ENCODE peak calls at places on chromosomes 7 and 10, in four cellular contexts. V is tibial nerve, M is stomach, E is A549. J is an unnamed sample.

GRCh38 chr10:5971315-5971832 is 6.0 kb downstream of the IL15RA start:
- DNase-seq in E (no peak), V (no peak), M (peak; percentile 83), J (peak; percentile 74)

GRCh38 chr7:64541438-64542359 is 21.2 kb downstream of the ZNF680 start:
- DNase-seq in E (no peak), V (no peak), M (no peak), J (no peak)

GRCh38 chr7:94584113-94584512 is 71.8 kb downstream of the SGCE start:
- DNase-seq in M (peak; percentile 59), E (no peak), V (no peak), J (no peak)

GRCh38 chr10:97101166-97101940 is 84.4 kb downstream of the SLIT1 start:
- DNase-seq in V (no peak), M (no peak), E (no peak), J (no peak)

GRCh38 chr7:70913924-70914323 is 218.0 kb upstream of the GALNT17 start:
- DNase-seq in V (no peak), E (no peak), M (no peak), J (no peak)

GRCh38 chr10:33355267-33355666 is 20.8 kb upstream of the NRP1 start:
- DNase-seq in M (no peak), E (no peak), V (no peak), J (no peak)

GRCh38 chr10:16408379-16408778 is 28.4 kb upstream of the PTER start:
- DNase-seq in M (no peak), V (no peak), E (no peak), J (no peak)

GRCh38 chr7:29620531-29620930 is 56.9 kb downstream of the PRR15 start:
- DNase-seq in V (no peak), E (no peak), M (no peak), J (no peak)

GRCh38 chr10:46551701-46552525 is 4.5 kb downstream of the GPRIN2 start:
- DNase-seq in V (peak; percentile 11), E (no peak), M (peak; percentile 48), J (peak; percentile 9)

GRCh38 chr7:20330797-20331230 is at the start of gene ITGB8:
- DNase-seq in M (peak; percentile 37), E (peak; percentile 26), V (no peak), J (no peak)

GRCh38 chr7:90771281-90771680 is 175.2 kb downstream of the CDK14 start:
- DNase-seq in V (no peak), M (no peak), E (no peak), J (no peak)

GRCh38 chr7:151249732-151250072 is 1.2 kb upstream of the SMARCD3 start:
- DNase-seq in M (peak; percentile 72), E (peak; percentile 60), V (no peak), J (peak; percentile 48)

GRCh38 chr7:140402178-140402835 is 1.6 kb upstream of the RAB19 start:
- DNase-seq in E (no peak), V (no peak), M (no peak), J (no peak)

GRCh38 chr7:50349963-50350944 is 45.7 kb downstream of the IKZF1 start:
- DNase-seq in E (no peak), M (no peak), V (no peak), J (no peak)
- TF ChIP-seq EP300 in E (no peak), M (no peak), V (no peak), J (no peak)

DNA sequence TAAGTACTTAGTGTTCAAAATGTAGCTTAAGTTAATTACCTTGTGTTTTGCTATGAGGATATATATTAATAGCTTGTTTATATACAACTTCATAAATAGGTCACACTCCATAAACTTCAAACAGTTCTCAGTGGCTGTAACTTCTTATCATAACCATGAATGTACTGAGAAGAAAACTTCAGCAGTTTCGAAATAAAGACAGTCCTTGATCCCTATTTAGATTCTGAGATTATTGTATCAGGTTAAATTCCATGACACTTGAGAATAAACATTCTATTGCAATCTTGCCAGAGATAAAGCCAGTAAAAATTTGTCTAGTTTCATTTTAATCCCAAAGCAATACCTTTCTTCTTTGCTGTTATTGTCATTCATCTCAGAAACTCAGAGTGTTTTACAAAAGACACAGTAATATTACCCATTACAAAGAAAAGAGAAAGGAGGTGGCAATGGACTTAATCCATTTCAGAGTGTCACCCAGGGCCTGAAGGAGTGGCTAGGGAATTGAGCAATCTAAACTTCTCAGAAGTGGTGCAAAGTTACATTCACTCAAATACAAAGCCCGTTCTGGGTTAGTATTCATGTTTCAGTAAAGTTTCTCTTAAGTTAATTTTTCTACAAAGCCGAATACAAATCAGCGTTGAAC is 403.6 kb downstream of the SEMA3D start:
- DNase-seq in E (peak; percentile 2), V (no peak), M (no peak), J (no peak)
- TF ChIP-seq POLR2A in E (no peak), V (no peak), M (no peak), J (no peak)

DNA sequence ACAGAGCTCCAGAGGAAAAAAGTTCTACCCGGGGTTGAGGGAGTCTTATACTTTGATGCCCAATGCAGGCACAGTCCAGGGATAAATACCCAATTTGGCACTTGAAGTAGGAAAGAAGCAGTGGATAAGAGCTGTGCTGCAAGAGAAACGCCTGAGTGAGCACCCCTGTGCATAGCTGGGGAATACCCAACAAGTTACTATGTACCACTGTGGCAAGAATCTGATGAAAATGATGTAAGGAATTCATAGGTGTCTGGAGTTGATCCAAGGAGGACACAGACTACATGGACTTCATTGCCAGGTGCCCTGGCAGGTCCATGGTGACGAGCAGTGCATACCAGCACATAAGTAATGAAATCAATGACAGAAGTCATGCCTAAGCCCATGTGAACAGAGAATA is 183.7 kb upstream of the FEZF1 start:
- DNase-seq in E (no peak), M (no peak), V (no peak), J (no peak)
- TF ChIP-seq EP300 in E (no peak), M (no peak), V (no peak), J (no peak)

DNA sequence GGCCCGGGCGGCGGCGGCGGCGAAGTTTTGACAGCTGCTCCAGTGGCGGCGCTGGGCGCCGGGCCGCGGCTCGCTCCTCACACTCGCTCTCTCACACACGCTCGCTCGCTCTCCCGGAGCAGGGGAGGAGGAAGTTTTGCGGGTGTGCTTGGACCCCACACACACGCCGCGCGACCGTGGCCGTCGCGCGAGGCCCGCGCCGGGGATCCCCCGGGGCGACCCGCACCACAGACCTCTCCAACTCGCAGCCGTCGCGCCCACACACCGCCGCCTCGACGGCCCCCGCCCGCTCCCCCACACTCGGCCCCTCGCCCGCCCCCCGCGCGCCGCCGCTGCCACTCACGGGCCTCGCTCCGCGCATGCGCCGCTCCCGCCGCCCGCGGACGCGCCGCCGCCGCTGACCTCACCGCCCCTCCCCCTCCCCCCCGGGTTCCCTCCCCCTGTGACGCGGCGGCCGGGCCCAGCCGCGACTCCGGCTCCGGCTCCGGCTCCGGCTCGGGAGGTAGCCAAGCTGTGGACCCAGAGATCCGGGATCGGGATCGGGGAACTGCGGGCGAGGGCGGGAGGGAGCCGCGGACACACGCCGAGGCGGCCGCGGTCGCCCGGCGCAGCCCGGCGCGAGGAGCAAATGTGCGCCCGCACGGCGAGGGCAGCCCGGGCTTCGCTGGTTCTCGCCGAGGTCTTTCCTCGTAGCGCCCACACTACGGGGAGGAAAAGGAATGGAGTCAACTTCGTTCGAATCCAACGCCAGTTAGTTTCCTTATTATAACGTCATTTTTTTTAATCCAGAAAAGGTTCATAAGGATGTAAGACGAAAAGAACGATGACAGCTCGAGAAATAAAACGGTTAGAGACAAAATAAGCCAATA is 710 bp upstream of the KMT2C start:
- DNase-seq in M (peak; percentile 94), E (peak; percentile 79), V (peak; percentile 88), J (peak; percentile 95)
- TF ChIP-seq POLR2A in M (no peak), E (peak; percentile 29), V (peak; percentile 55), J (no peak)

GRCh38 chr10:60236869-60237524 is 152.7 kb downstream of the ANK3 start:
- DNase-seq in E (no peak), V (no peak), M (peak; percentile 44), J (peak; percentile 60)
- TF ChIP-seq EP300 in E (no peak), V (peak; percentile 76), M (no peak), J (no peak)

GRCh38 chr10:91907914-91908357 is 1.4 kb downstream of the FGFBP3 start:
- DNase-seq in E (peak; percentile 42), V (no peak), M (no peak), J (no peak)

GRCh38 chr10:91907033-91907594 is 2.2 kb downstream of the FGFBP3 start:
- DNase-seq in E (no peak), M (no peak), V (no peak), J (no peak)

GRCh38 chr10:91909178-91909677 is at the start of gene FGFBP3:
- DNase-seq in M (no peak), V (no peak), E (peak; percentile 54), J (peak; percentile 28)

GRCh38 chr10:91910467-91910866 is 1.2 kb upstream of the FGFBP3 start:
- DNase-seq in E (no peak), M (no peak), V (no peak), J (no peak)

GRCh38 chr10:91908358-91909177 is 718 bp downstream of the FGFBP3 start:
- DNase-seq in V (peak; percentile 30), M (peak; percentile 77), E (peak; percentile 89), J (peak; percentile 77)
- TF ChIP-seq POLR2A in V (peak; percentile 0), M (no peak), E (peak; percentile 48), J (no peak)

DNA sequence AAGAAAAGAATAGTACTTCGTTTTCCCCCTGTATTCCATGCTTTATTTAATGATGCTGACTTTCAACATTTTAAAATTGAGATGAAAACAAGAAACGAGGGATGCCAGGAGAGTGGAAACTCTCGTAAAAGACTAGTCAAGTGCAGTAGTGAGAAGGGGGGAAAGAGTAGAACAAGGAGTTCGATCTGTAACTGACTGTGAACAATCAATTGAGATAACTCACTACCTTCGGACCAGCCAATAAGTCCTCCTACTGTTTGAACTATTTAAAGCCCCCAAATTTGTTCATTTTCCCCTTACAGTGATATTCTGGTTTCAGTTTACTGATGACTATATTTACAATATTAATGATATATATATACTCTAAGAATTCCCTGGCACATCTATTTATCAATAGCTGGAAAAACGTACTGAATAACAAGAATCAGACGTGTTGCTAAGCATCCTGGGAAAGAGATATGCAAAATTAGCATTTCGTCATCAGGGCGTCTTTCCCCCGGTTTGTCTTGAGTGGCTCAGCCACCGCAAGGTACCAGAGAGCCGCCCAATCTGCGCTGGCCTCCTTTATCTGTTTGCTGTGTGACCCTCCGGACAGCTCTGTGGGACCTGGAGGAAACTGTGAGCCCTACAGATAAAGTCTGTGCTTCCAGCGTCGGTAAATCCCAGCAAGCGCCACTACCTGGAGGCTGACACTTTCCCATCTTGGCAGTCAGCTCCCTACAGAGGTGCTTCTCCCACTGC is 41.1 kb downstream of the PDIA4 start:
- DNase-seq in V (peak; percentile 45), M (peak; percentile 83), E (peak; percentile 89), J (peak; percentile 87)
- TF ChIP-seq EP300 in V (peak; percentile 42), M (no peak), E (no peak), J (no peak)

GRCh38 chr7:55534262-55534915 is 37.9 kb downstream of the VOPP1 start:
- DNase-seq in M (no peak), E (no peak), V (no peak), J (peak; percentile 78)
- TF ChIP-seq POLR2A in M (no peak), E (no peak), V (no peak), J (no peak)